ENCODE peak calls at places on chromosomes 7 and 10, in eight cellular contexts. R, E, C, K, G, J, H and X are unnamed samples.

GRCh38 chr10:84076540-84077195 is 62.6 kb upstream of the GHITM start:
- DNase-seq in R (peak; percentile 53), E (no peak), C (no peak), K (peak; percentile 11), G (peak; percentile 8), J (no peak), H (no peak), X (no peak)

GRCh38 chr10:92404592-92404991 is 113.6 kb downstream of the MARCHF5 start:
- DNase-seq in R (no peak), E (no peak), C (no peak), K (no peak), G (no peak), J (no peak), H (no peak), X (no peak)

GRCh38 chr10:72645263-72645858 is 19.5 kb upstream of the MICU1 start:
- DNase-seq in R (no peak), E (no peak), C (no peak), K (no peak), G (no peak), J (no peak), H (no peak), X (no peak)

GRCh38 chr7:76211216-76211615 is 9.5 kb downstream of the SRRM3 start:
- DNase-seq in R (no peak), E (no peak), C (no peak), K (no peak), G (no peak), J (no peak), H (no peak), X (no peak)

GRCh38 chr7:142689439-142690168 is 59.7 kb upstream of the PRSS1 start:
- DNase-seq in R (no peak), E (no peak), C (no peak), K (no peak), G (no peak), J (no peak), H (no peak), X (no peak)

GRCh38 chr10:42783181-42783549 is 570 bp downstream of the BMS1 start:
- DNase-seq in R (peak; percentile 55), E (no peak), C (no peak), K (peak; percentile 29), G (peak; percentile 18), J (peak; percentile 21), H (peak; percentile 67), X (peak; percentile 3)

GRCh38 chr10:71961831-71962230 is 2.4 kb upstream of the CHST3 start:
- DNase-seq in R (no peak), E (no peak), C (no peak), K (no peak), G (no peak), J (no peak), H (no peak), X (no peak)

GRCh38 chr7:151936207-151936606 is 20.0 kb upstream of the GALNTL5 start:
- DNase-seq in R (no peak), E (no peak), C (no peak), K (no peak), G (no peak), J (no peak), H (no peak), X (no peak)

GRCh38 chr7:29265208-29265923 is 70.8 kb downstream of the CHN2 start:
- DNase-seq in R (peak; percentile 73), E (no peak), C (no peak), K (peak; percentile 51), G (no peak), J (no peak), H (peak; percentile 77), X (no peak)

GRCh38 chr10:48463318-48464003 is 141.4 kb downstream of the ARHGAP22 start:
- DNase-seq in R (no peak), E (peak; percentile 39), C (peak; percentile 35), K (peak; percentile 50), G (peak; percentile 10), J (no peak), H (no peak), X (no peak)

GRCh38 chr10:73601486-73601921 is 10.4 kb upstream of the USP54 start:
- DNase-seq in R (no peak), E (no peak), C (no peak), K (no peak), G (no peak), J (no peak), H (peak; percentile 99), X (no peak)

GRCh38 chr7:2928613-2929311 is 84.7 kb upstream of the GNA12 start:
- DNase-seq in R (no peak), E (peak; percentile 40), C (peak; percentile 58), K (no peak), G (peak; percentile 90), J (no peak), H (no peak), X (no peak)

GRCh38 chr7:26278769-26279168 is 12.9 kb upstream of the SNX10 start:
- DNase-seq in R (peak; percentile 42), E (no peak), C (no peak), K (no peak), G (no peak), J (peak; percentile 55), H (peak; percentile 32), X (no peak)

DNA sequence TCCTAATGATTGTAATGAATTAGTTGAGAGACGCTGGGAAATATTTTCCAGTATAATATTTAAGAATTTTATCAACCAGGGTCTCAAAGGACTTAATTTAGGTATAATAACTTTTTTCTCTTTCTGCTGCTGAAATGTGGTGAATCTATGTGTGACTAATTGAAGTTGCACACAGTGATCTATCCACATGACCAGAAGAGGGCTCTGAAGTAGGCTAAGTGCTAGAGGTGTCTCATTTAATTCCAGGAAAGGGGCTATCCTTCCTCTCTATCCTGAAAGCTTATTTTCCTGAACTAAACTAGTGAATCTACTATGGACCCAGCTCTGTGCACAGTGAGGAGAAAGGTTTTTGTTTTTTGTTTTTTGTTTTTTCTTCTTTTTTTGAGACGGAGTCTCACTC is 294.4 kb upstream of the MYO3A start:
- DNase-seq in R (no peak), E (no peak), C (no peak), K (no peak), G (no peak), J (no peak), H (no peak), X (no peak)
- TF ChIP-seq CTCF in R (no peak), E (peak; percentile 18), C (no peak), K (no peak), G (no peak), J (no peak), H (no peak), X (no peak)

DNA sequence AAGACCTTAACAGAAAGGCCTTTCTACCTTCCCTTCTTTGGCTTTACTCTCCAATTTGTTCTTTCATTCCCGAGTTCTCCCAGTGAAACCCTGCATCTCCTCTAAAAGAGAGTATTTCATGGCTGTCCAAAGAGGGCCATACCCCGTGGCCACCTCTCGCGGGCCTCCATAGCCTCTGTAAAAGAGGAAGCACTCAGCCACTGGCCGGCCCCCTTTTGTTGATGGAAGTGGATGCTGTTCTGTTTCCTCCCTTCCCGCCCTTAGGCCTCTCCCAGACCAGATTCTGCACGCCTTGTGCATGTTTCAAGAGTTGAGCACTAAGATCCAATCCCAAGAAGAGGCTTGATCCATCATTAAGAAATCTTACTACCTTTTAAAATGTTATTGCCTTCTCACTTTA is 6.7 kb upstream of the FEZF1 start:
- DNase-seq in R (no peak), E (no peak), C (no peak), K (peak; percentile 85), G (no peak), J (no peak), H (no peak), X (no peak)
- H3K4me3 ChIP-seq in R (no peak overlapping the region), E (no peak overlapping the region), C (no peak overlapping the region), K (peak overlapping the region; percentile 92), G (no peak overlapping the region), J (no peak overlapping the region), H (no peak overlapping the region), X (no peak overlapping the region)

GRCh38 chr7:55970561-55970960 is 6.2 kb downstream of the NIPSNAP2 start:
- DNase-seq in R (no peak), E (no peak), C (no peak), K (no peak), G (no peak), J (no peak), H (no peak), X (no peak)

GRCh38 chr7:55969391-55969790 is 5.0 kb downstream of the NIPSNAP2 start:
- DNase-seq in R (no peak), E (no peak), C (no peak), K (no peak), G (no peak), J (no peak), H (no peak), X (no peak)

GRCh38 chr7:55973747-55974250 is 9.4 kb downstream of the NIPSNAP2 start:
- DNase-seq in R (no peak), E (no peak), C (no peak), K (no peak), G (no peak), J (no peak), H (no peak), X (no peak)

GRCh38 chr7:55966851-55967250 is 2.5 kb downstream of the NIPSNAP2 start:
- DNase-seq in R (no peak), E (peak; percentile 44), C (no peak), K (no peak), G (no peak), J (no peak), H (peak; percentile 62), X (no peak)

DNA sequence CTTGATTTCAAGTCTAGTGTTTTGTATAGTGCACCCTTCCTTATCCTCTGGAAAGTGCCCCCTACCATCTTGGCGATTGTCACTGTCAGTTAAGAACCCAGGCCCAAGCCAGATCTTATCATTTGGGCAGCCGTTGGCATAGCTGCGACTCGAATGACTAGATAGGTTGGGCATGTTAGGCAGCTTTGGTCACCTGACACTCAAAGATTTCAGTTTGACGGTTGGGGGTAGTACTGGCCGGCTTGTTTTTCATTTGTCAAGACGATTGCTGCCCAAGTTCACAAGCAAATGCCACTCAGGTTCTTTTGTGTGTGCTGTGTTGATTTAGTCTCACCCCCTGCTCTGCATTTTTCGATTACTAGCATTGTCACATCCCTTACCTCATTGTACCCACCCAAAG is 6.7 kb downstream of the NIPSNAP2 start:
- DNase-seq in R (no peak), E (no peak), C (no peak), K (no peak), G (no peak), J (no peak), H (no peak), X (no peak)
- TF ChIP-seq CTCF in R (no peak), E (no peak), C (no peak), K (no peak), G (no peak), J (no peak), H (no peak), X (no peak)

GRCh38 chr10:61409132-61409531 is 44.0 kb downstream of the TMEM26 start:
- DNase-seq in R (no peak), E (no peak), C (no peak), K (peak; percentile 7), G (no peak), J (no peak), H (no peak), X (no peak)

GRCh38 chr10:61404771-61405170 is 48.4 kb downstream of the TMEM26 start:
- DNase-seq in R (peak; percentile 61), E (no peak), C (no peak), K (no peak), G (no peak), J (no peak), H (no peak), X (peak; percentile 19)

GRCh38 chr10:61410353-61410752 is 42.8 kb downstream of the TMEM26 start:
- DNase-seq in R (no peak), E (no peak), C (no peak), K (no peak), G (no peak), J (no peak), H (no peak), X (no peak)

GRCh38 chr10:61408065-61408464 is 45.1 kb downstream of the TMEM26 start:
- DNase-seq in R (no peak), E (no peak), C (no peak), K (no peak), G (no peak), J (no peak), H (no peak), X (no peak)

GRCh38 chr10:61406282-61406681 is 46.9 kb downstream of the TMEM26 start:
- DNase-seq in R (no peak), E (no peak), C (no peak), K (no peak), G (no peak), J (no peak), H (no peak), X (no peak)
- H3K4me3 ChIP-seq in R (no peak overlapping the region), E (no peak overlapping the region), C (no peak overlapping the region), K (no peak overlapping the region), G (no peak overlapping the region), J (no peak overlapping the region), H (no peak overlapping the region), X (no peak overlapping the region)